ENCODE peak calls at places on chromosomes 16 and 17, in four cellular contexts. One of them, this sample, is unnamed.

GRCh38 chr16:4420703-4421102 is 4.3 kb upstream of the CORO7 start:
- DNase-seq in PC-9: no peak
- DNase-seq in mammary epithelial cell: no peak
- DNase-seq in MM.1S: no peak
- DNase-seq in this sample: no peak

GRCh38 chr17:72705905-72706395 is 386.5 kb downstream of the SLC39A11 start:
- DNase-seq in PC-9: no peak
- DNase-seq in mammary epithelial cell: no peak
- DNase-seq in MM.1S: peak; percentile 74
- DNase-seq in this sample: no peak

GRCh38 chr17:74190154-74190553 is 13.3 kb upstream of the RPL38 start:
- DNase-seq in PC-9: no peak
- DNase-seq in mammary epithelial cell: peak; percentile 43
- DNase-seq in MM.1S: peak; percentile 40
- DNase-seq in this sample: no peak

GRCh38 chr17:57097832-57098421 is 12.9 kb downstream of the AKAP1 start:
- DNase-seq in MM.1S: no peak
- DNase-seq in mammary epithelial cell: peak; percentile 48
- DNase-seq in PC-9: no peak
- DNase-seq in this sample: peak; percentile 84

GRCh38 chr16:73254983-73255382 is 207.1 kb upstream of the ZFHX3 start:
- DNase-seq in PC-9: no peak
- DNase-seq in mammary epithelial cell: no peak
- DNase-seq in MM.1S: no peak
- DNase-seq in this sample: no peak

GRCh38 chr16:74601131-74601871 is 5.6 kb downstream of the GLG1 start:
- DNase-seq in mammary epithelial cell: peak; percentile 37
- DNase-seq in MM.1S: no peak
- DNase-seq in PC-9: no peak
- DNase-seq in this sample: no peak

GRCh38 chr17:27559506-27559931 is 71.5 kb upstream of the LGALS9 start:
- DNase-seq in PC-9: no peak
- DNase-seq in MM.1S: no peak
- DNase-seq in mammary epithelial cell: no peak
- DNase-seq in this sample: no peak

GRCh38 chr16:89084814-89085612 is 8.6 kb upstream of the ACSF3 start:
- DNase-seq in mammary epithelial cell: no peak
- DNase-seq in MM.1S: no peak
- DNase-seq in PC-9: no peak
- DNase-seq in this sample: peak; percentile 76

GRCh38 chr16:70679653-70680494 is 6.0 kb downstream of the MTSS2 start:
- DNase-seq in MM.1S: no peak
- DNase-seq in mammary epithelial cell: no peak
- DNase-seq in PC-9: no peak
- DNase-seq in this sample: peak; percentile 97

GRCh38 chr17:41814195-41814594 is 1.4 kb downstream of the FKBP10 start:
- DNase-seq in PC-9: no peak
- DNase-seq in MM.1S: no peak
- DNase-seq in mammary epithelial cell: no peak
- DNase-seq in this sample: peak; percentile 83

GRCh38 chr17:41822216-41823140 is 9.7 kb downstream of the FKBP10 start:
- DNase-seq in PC-9: no peak
- DNase-seq in mammary epithelial cell: no peak
- DNase-seq in MM.1S: no peak
- DNase-seq in this sample: peak; percentile 57

GRCh38 chr17:41816637-41817320 is 4.0 kb downstream of the FKBP10 start:
- DNase-seq in mammary epithelial cell: no peak
- DNase-seq in PC-9: no peak
- DNase-seq in MM.1S: no peak
- DNase-seq in this sample: peak; percentile 62

GRCh38 chr17:41813699-41814124 is 908 bp downstream of the FKBP10 start:
- DNase-seq in PC-9: no peak
- DNase-seq in MM.1S: no peak
- DNase-seq in mammary epithelial cell: no peak
- DNase-seq in this sample: no peak

GRCh38 chr17:41818024-41818423 is 5.2 kb downstream of the FKBP10 start:
- DNase-seq in MM.1S: no peak
- DNase-seq in mammary epithelial cell: no peak
- DNase-seq in PC-9: no peak
- DNase-seq in this sample: peak; percentile 56
- H2AFZ ChIP-seq in MM.1S: no peak overlapping the region
- H2AFZ ChIP-seq in mammary epithelial cell: no peak overlapping the region
- H2AFZ ChIP-seq in PC-9: no peak overlapping the region
- H2AFZ ChIP-seq in this sample: no peak overlapping the region

DNA sequence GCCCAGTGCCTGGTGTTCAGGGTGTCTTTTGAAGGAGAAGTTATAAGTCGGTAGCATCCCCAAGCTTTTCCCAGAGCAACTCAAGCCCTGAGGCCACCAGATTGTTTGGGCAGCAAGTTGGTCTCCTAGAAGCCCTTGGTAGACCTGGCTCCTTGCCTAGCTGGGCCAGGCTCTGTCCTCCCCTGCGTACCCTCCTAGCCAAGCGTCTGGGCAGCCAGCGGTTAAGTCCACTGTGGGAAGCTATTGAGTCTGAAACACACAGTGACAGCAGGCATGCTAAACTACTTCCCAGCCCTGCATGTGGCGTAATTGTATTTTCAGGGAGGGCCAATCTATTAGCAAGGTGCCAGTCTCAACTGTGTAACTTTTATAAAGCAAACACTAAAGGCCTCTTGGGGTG is 419.1 kb upstream of the RBFOX1 start:
- DNase-seq in PC-9: no peak
- DNase-seq in mammary epithelial cell: no peak
- DNase-seq in MM.1S: no peak
- DNase-seq in this sample: no peak
- H2AFZ ChIP-seq in PC-9: no peak overlapping the region
- H2AFZ ChIP-seq in mammary epithelial cell: no peak overlapping the region
- H2AFZ ChIP-seq in MM.1S: no peak overlapping the region
- H2AFZ ChIP-seq in this sample: no peak overlapping the region

DNA sequence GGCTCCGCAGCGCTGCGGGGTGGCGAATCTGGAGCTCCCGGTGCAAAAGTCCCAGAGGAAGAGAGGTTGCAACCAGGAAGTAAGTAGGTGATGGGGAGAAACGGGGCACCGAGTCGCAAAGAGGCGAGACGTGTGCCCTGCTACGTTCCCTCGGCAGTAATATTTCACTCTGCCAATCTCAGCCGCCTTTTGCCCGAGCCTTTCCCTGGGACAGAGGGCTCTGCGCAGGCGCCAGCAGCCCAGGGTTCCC is at the start of gene NR1D1:
- DNase-seq in MM.1S: no peak
- DNase-seq in mammary epithelial cell: no peak
- DNase-seq in PC-9: no peak
- DNase-seq in this sample: peak; percentile 99
- H2AFZ ChIP-seq in MM.1S: peak within 1 kb of the TSS; percentile 67
- H2AFZ ChIP-seq in mammary epithelial cell: peak within 1 kb of the TSS; percentile 71
- H2AFZ ChIP-seq in PC-9: peak within 1 kb of the TSS; percentile 85
- H2AFZ ChIP-seq in this sample: peak within 1 kb of the TSS; percentile 78

GRCh38 chr16:24917891-24918290 is 72.1 kb downstream of the SLC5A11 start:
- DNase-seq in MM.1S: no peak
- DNase-seq in mammary epithelial cell: no peak
- DNase-seq in PC-9: no peak
- DNase-seq in this sample: no peak

GRCh38 chr16:24919536-24919935 is 73.8 kb downstream of the SLC5A11 start:
- DNase-seq in PC-9: no peak
- DNase-seq in mammary epithelial cell: no peak
- DNase-seq in MM.1S: no peak
- DNase-seq in this sample: no peak

GRCh38 chr16:24917236-24917635 is 71.5 kb downstream of the SLC5A11 start:
- DNase-seq in MM.1S: no peak
- DNase-seq in mammary epithelial cell: no peak
- DNase-seq in PC-9: no peak
- DNase-seq in this sample: no peak

GRCh38 chr16:24920568-24920967 is 74.8 kb downstream of the SLC5A11 start:
- DNase-seq in PC-9: no peak
- DNase-seq in mammary epithelial cell: no peak
- DNase-seq in MM.1S: no peak
- DNase-seq in this sample: no peak

GRCh38 chr16:24918641-24919040 is 72.9 kb downstream of the SLC5A11 start:
- DNase-seq in PC-9: no peak
- DNase-seq in mammary epithelial cell: no peak
- DNase-seq in MM.1S: no peak
- DNase-seq in this sample: no peak
- H2AFZ ChIP-seq in PC-9: no peak overlapping the region
- H2AFZ ChIP-seq in mammary epithelial cell: no peak overlapping the region
- H2AFZ ChIP-seq in MM.1S: no peak overlapping the region
- H2AFZ ChIP-seq in this sample: no peak overlapping the region